ENCODE peak calls at places on chromosome 20, in ten cellular contexts. T is heart right ventricle; W is right lobe of liver; R is cardiac muscle cell; Q is effector memory CD4-positive, alpha-beta T cell; V is uterus; I is upper lobe of right lung; S is Caco-2; G is MM.1S; M is left ventricle myocardium inferior. U is an unnamed sample. For H3K9me3 and H3K4me1, the result is how much of the 10 kb centered on the place peaks cover.

GRCh38 chr20:52595492-52595891 is 376.7 kb upstream of the TSHZ2 start:
- DNase-seq in T (no peak), W (no peak), R (peak), Q (no peak), V (no peak), I (no peak), S (no peak), G (no peak), M (no peak), U (no peak)

GRCh38 chr20:46312945-46313861 is 4.9 kb upstream of the CDH22 start:
- DNase-seq in T (no peak), W (no peak), R (no peak), Q (no peak), V (no peak), I (no peak), S (no peak), G (no peak), M (no peak), U (no peak)

GRCh38 chr20:39112196-39112743 is 150.1 kb downstream of the DHX35 start:
- DNase-seq in T (peak), W (peak), R (peak), Q (no peak), V (peak), I (no peak), S (peak), G (peak), M (no peak), U (peak)

GRCh38 chr20:32941155-32941885 is 62.9 kb downstream of the SUN5 start:
- DNase-seq in T (no peak), W (no peak), R (no peak), Q (no peak), V (no peak), I (no peak), S (no peak), G (no peak), M (no peak), U (no peak)

GRCh38 chr20:46221271-46221670 is 87.0 kb downstream of the CDH22 start:
- DNase-seq in T (no peak), W (no peak), R (no peak), Q (no peak), V (no peak), I (no peak), S (no peak), G (no peak), M (no peak), U (no peak)

GRCh38 chr20:19710336-19710721 is 47.7 kb upstream of the RIN2 start:
- DNase-seq in T (no peak), W (no peak), R (no peak), Q (no peak), V (no peak), I (no peak), S (peak), G (no peak), M (no peak), U (no peak)

GRCh38 chr20:45611054-45611453 is 18.5 kb upstream of the WFDC10A start:
- DNase-seq in T (no peak), W (no peak), R (no peak), Q (no peak), V (no peak), I (no peak), S (no peak), G (no peak), M (no peak), U (no peak)

GRCh38 chr20:35562541-35563110 is 20.7 kb downstream of the ERGIC3 start:
- DNase-seq in T (no peak), W (no peak), R (no peak), Q (no peak), V (no peak), I (peak), S (peak), G (no peak), M (no peak), U (peak)

GRCh38 chr20:61722146-61722678 is 343.5 kb downstream of the TAF4 start:
- DNase-seq in T (no peak), W (no peak), R (peak), Q (no peak), V (no peak), I (no peak), S (no peak), G (no peak), M (no peak), U (no peak)

GRCh38 chr20:44467289-44467883 is 8.3 kb upstream of the TTPAL start:
- DNase-seq in T (no peak), W (peak), R (peak), Q (no peak), V (peak), I (no peak), S (no peak), G (no peak), M (peak), U (peak)

GRCh38 chr20:24147961-24148360 is 159.4 kb upstream of the GGTLC1 start:
- DNase-seq in T (no peak), W (no peak), R (no peak), Q (no peak), V (no peak), I (no peak), S (no peak), G (peak), M (no peak), U (no peak)

GRCh38 chr20:64116016-64116415 is 8.7 kb upstream of the NPBWR2 start:
- DNase-seq in T (no peak), W (no peak), R (no peak), Q (no peak), V (no peak), I (peak), S (no peak), G (no peak), M (no peak), U (peak)

GRCh38 chr20:2658414-2659354 is 5.3 kb downstream of the IDH3B start:
- DNase-seq in T (no peak), W (no peak), R (no peak), Q (no peak), V (no peak), I (no peak), S (peak), G (no peak), M (no peak), U (no peak)

GRCh38 chr20:23245553-23246128 is 105.0 kb upstream of the NXT1 start:
- DNase-seq in T (peak), W (peak), R (peak), Q (no peak), V (peak), I (peak), S (peak), G (no peak), M (peak), U (peak)

GRCh38 chr20:49872056-49872455 is 43.3 kb downstream of the SPATA2 start:
- DNase-seq in T (no peak), W (no peak), R (no peak), Q (no peak), V (no peak), I (no peak), S (peak), G (no peak), M (no peak), U (no peak)

GRCh38 chr20:12012241-12013222 is 94.8 kb downstream of the BTBD3 start:
- DNase-seq in T (peak), W (no peak), R (peak), Q (no peak), V (no peak), I (no peak), S (peak), G (peak), M (no peak), U (no peak)

GRCh38 chr20:10521836-10522235 is 86.7 kb downstream of the SLX4IP start:
- DNase-seq in T (no peak), W (no peak), R (no peak), Q (no peak), V (no peak), I (no peak), S (no peak), G (no peak), M (no peak), U (no peak)

GRCh38 chr20:61814726-61815125 is 251.0 kb downstream of the TAF4 start:
- DNase-seq in T (no peak), W (no peak), R (no peak), Q (no peak), V (no peak), I (no peak), S (no peak), G (no peak), M (no peak), U (no peak)

GRCh38 chr20:64104667-64105451 is 2.5 kb downstream of the NPBWR2 start:
- DNase-seq in T (no peak), W (peak), R (no peak), Q (no peak), V (no peak), I (peak), S (peak), G (no peak), M (peak), U (peak)

GRCh38 chr20:29741594-29741893 is 1515.9 kb upstream of the DEFB115 start:
- DNase-seq in T (no peak), W (no peak), R (no peak), Q (no peak), V (no peak), I (no peak), S (no peak), G (no peak), M (no peak), U (no peak)
- H3K9me3 ChIP-seq in T (under half), W (under half), R (under half), Q (under half), V (under half), I (under half), S (half or more), G (under half), M (half or more), U (under half)

GRCh38 chr20:59005523-59006166 is 1.4 kb downstream of the CTSZ start:
- DNase-seq in T (no peak), W (no peak), R (no peak), Q (no peak), V (no peak), I (no peak), S (peak), G (no peak), M (no peak), U (no peak)

GRCh38 chr20:59004493-59004762 is 2.6 kb downstream of the CTSZ start:
- DNase-seq in T (peak), W (peak), R (no peak), Q (peak), V (no peak), I (peak), S (peak), G (no peak), M (peak), U (peak)

GRCh38 chr20:59003836-59004492 is 3.1 kb downstream of the CTSZ start:
- DNase-seq in T (no peak), W (no peak), R (no peak), Q (no peak), V (no peak), I (no peak), S (peak), G (no peak), M (no peak), U (no peak)

GRCh38 chr20:59006167-59006863 is 739 bp downstream of the CTSZ start:
- DNase-seq in T (no peak), W (peak), R (no peak), Q (no peak), V (peak), I (peak), S (no peak), G (no peak), M (no peak), U (peak)

GRCh38 chr20:59004763-59005522 is 2.1 kb downstream of the CTSZ start:
- DNase-seq in T (peak), W (peak), R (no peak), Q (peak), V (peak), I (peak), S (peak), G (peak), M (peak), U (peak)
- H3K4me1 ChIP-seq in T (under half), W (under half), R (under half), Q (under half), V (under half), I (under half), S (under half), G (under half), M (half or more), U (under half)

DNA sequence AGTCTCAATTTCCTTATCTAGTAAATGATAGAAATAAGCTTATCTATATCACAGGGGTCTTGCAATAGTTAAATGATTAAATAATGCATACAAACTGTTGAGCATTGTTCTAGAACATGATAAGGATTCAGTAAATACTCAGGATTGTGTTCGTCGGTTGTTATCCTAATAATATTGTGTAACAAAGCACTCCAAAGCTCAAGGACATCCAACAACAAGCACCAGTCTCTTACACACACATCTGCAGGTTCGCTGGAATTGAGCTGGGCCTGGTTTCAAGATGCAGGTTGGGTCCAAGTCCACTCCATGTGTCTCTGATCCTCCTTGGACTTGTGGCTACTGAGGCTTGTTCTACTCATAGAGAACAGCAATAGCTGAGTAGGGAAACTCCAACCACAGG is 74.1 kb upstream of the MC3R start:
- DNase-seq in T (no peak), W (no peak), R (no peak), Q (no peak), V (no peak), I (no peak), S (no peak), G (no peak), M (no peak), U (no peak)
- H3K9me3 ChIP-seq in T (under half), W (under half), R (under half), Q (under half), V (under half), I (under half), S (under half), G (under half), M (under half), U (under half)

GRCh38 chr20:38032585-38033329 is 499 bp downstream of the TTI1 start:
- DNase-seq in T (no peak), W (no peak), R (no peak), Q (no peak), V (no peak), I (no peak), S (no peak), G (no peak), M (no peak), U (peak)

GRCh38 chr20:38031957-38032356 is 1.3 kb downstream of the TTI1 start:
- DNase-seq in T (no peak), W (no peak), R (no peak), Q (no peak), V (no peak), I (no peak), S (no peak), G (no peak), M (no peak), U (no peak)

GRCh38 chr20:38034961-38035360 is 1.4 kb downstream of the RPRD1B start:
- DNase-seq in T (no peak), W (no peak), R (no peak), Q (no peak), V (no peak), I (no peak), S (no peak), G (no peak), M (no peak), U (no peak)

GRCh38 chr20:38034108-38034649 is 633 bp downstream of the RPRD1B start:
- DNase-seq in T (no peak), W (no peak), R (no peak), Q (no peak), V (no peak), I (no peak), S (no peak), G (no peak), M (no peak), U (no peak)

DNA sequence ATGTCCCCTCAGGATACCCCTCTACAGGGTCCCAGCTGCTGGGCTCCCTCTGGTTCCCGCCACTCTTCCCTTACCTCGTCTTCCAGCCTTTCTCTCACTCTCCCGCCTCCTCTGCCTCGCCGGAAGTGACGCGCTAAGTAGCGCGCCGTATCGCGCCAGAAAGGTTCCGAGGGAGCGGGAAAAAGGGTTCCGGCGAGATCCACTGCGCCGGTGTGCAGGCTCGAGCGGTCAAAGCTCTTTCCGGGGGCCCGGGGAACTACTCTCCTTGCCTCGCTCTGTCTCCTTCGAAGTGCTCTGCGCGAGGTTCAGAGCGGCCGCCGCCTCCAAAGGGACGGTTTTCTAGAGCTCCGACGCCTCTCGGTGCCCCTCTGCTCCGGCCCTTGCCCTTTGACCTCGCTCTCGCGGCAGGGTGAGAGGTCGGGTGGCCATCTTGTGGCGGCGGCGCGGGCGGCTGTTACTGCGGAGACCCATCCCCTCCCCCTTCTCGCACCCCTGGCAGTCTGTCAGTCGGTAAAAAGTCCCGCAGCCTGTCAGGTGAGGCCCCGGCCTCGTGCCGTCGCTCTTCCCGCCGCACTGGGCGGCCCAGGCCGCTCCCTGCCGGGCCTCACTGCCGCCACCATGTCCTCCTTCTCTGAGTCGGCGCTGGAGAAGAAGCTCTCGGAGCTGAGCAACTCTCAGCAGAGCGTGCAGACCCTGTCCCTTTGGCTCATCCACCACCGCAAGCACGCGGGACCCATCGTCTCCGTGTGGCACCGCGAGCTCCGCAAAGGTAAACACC is at the start of the genes RPRD1B and TTI1:
- DNase-seq in T (peak), W (peak), R (peak), Q (peak), V (peak), I (peak), S (peak), G (peak), M (peak), U (peak)
- H3K4me1 ChIP-seq in T (under half), W (under half), R (under half), Q (under half), V (under half), I (under half), S (under half), G (under half), M (half or more), U (half or more)

GRCh38 chr20:29878777-29879442 is 1378.6 kb upstream of the DEFB115 start:
- DNase-seq in T (no peak), W (peak), R (no peak), Q (no peak), V (no peak), I (peak), S (peak), G (no peak), M (no peak), U (peak)
- H3K9me3 ChIP-seq in T (under half), W (under half), R (under half), Q (under half), V (under half), I (under half), S (under half), G (under half), M (under half), U (under half)

GRCh38 chr20:4815618-4816017 is 93.9 kb downstream of the PRND start:
- DNase-seq in T (no peak), W (no peak), R (no peak), Q (no peak), V (no peak), I (no peak), S (no peak), G (no peak), M (no peak), U (no peak)
- H3K4me1 ChIP-seq in T (under half), W (under half), R (under half), Q (under half), V (under half), I (under half), S (under half), G (under half), M (under half), U (under half)

DNA sequence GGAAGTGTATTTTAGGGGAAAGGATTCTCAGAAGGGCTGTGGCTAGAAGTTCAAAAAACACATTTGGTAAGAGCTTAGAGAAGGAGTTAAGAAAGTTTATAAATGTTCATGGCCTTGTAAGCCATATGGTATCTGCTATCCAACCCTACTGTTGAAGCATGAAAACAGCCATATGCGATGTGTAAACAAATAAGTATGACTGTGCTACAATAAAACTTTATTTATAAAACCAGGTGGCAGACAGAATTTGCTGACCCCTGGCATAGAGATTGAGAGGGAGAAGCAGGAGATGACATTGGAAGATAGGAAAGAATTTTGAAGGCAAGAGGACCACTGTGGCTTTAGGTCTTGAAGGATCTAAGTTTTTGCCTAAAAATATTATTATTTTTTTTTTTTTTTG is 583.5 kb downstream of the DOK5 start:
- DNase-seq in T (no peak), W (no peak), R (no peak), Q (no peak), V (no peak), I (no peak), S (no peak), G (no peak), M (no peak), U (no peak)
- H3K9me3 ChIP-seq in T (under half), W (under half), R (under half), Q (under half), V (under half), I (under half), S (under half), G (under half), M (under half), U (under half)